ENCODE peak calls at places on chromosomes 4 and X, in four cellular contexts. G, W, Y and M are unnamed samples.

GRCh38 chrX:10564484-10564883 is 55.9 kb downstream of the MID1 start:
- DNase-seq in Y (no peak), W (no peak), G (no peak), M (no peak)

GRCh38 chr4:100428051-100428450 is 89.8 kb downstream of the EMCN start:
- DNase-seq in G (no peak), W (no peak), Y (no peak), M (no peak)

GRCh38 chr4:12319765-12320164 is 891.1 kb upstream of the HS3ST1 start:
- DNase-seq in Y (no peak), G (no peak), W (no peak), M (no peak)

GRCh38 chr4:69764311-69764710 is 3.9 kb upstream of the SULT1B1 start:
- DNase-seq in G (no peak), Y (no peak), W (no peak), M (no peak)

GRCh38 chr4:73741140-73741749 is 876 bp downstream of the CXCL8 start:
- DNase-seq in G (no peak), W (no peak), Y (no peak), M (no peak)

GRCh38 chr4:151792525-151792924 is 31.7 kb upstream of the GATB start:
- DNase-seq in G (no peak), W (no peak), Y (no peak), M (no peak)

GRCh38 chrX:38409289-38409688 is 56.9 kb downstream of the OTC start:
- DNase-seq in G (no peak), W (no peak), Y (no peak), M (no peak)

GRCh38 chr4:48939785-48940184 is 33.2 kb upstream of the OCIAD2 start:
- DNase-seq in W (no peak), G (no peak), Y (no peak), M (no peak)

GRCh38 chr4:140156529-140157171 is 2.7 kb upstream of the MAML3 start:
- DNase-seq in Y (peak; percentile 9), G (no peak), W (peak; percentile 32), M (peak; percentile 52)

GRCh38 chr4:158155656-158156356 is 17.0 kb downstream of the GASK1B start:
- DNase-seq in Y (no peak), G (no peak), W (no peak), M (no peak)

GRCh38 chrX:109475174-109475891 is 6.6 kb downstream of the GUCY2F start:
- DNase-seq in G (no peak), Y (no peak), W (peak; percentile 1), M (peak; percentile 32)

GRCh38 chrX:68684291-68684918 is 36.9 kb downstream of the STARD8 start:
- DNase-seq in Y (no peak), W (no peak), G (peak; percentile 82), M (peak; percentile 43)

GRCh38 chr4:82792912-82793649 is 5.5 kb downstream of the SCD5 start:
- DNase-seq in Y (no peak), W (no peak), G (no peak), M (no peak)

GRCh38 chrX:107659768-107660167 is 31.5 kb downstream of the PRPS1 start:
- DNase-seq in Y (peak; percentile 0), G (no peak), W (no peak), M (no peak)

GRCh38 chr4:29853843-29854242 is 866.3 kb upstream of the PCDH7 start:
- DNase-seq in Y (no peak), G (no peak), W (no peak), M (no peak)

GRCh38 chrX:20571611-20572010 is 304.9 kb upstream of the RPS6KA3 start:
- DNase-seq in G (no peak), Y (no peak), W (no peak), M (no peak)

GRCh38 chr4:147824884-147825283 is 93.0 kb downstream of the ARHGAP10 start:
- DNase-seq in W (no peak), Y (no peak), G (no peak), M (no peak)